ENCODE peak calls at places on chromosomes 13 and 19, in four cellular contexts. E, Q, H and J are unnamed samples.

GRCh38 chr19:38307597-38307996 is 3.5 kb downstream of the C19orf33 start:
- DNase-seq in E (no peak), Q (no peak), H (no peak), J (no peak)

GRCh38 chr19:40217027-40217810 is 965 bp downstream of the TTC9B start:
- DNase-seq in E (no peak), Q (peak), H (peak), J (peak)

GRCh38 chr19:16435999-16436650 is 35.6 kb downstream of the EPS15L1 start:
- DNase-seq in E (no peak), Q (no peak), H (peak), J (no peak)

GRCh38 chr13:50994651-50995050 is 85.1 kb downstream of the RNASEH2B start:
- DNase-seq in E (no peak), Q (no peak), H (no peak), J (no peak)

GRCh38 chr19:1045247-1045603 is 5.3 kb downstream of the ABCA7 start:
- DNase-seq in E (no peak), Q (peak), H (peak), J (peak)

GRCh38 chr13:40082644-40083043 is 427.2 kb downstream of the COG6 start:
- DNase-seq in E (no peak), Q (no peak), H (no peak), J (no peak)

GRCh38 chr19:19597809-19598306 is 20.6 kb downstream of the PBX4 start:
- DNase-seq in E (peak), Q (no peak), H (peak), J (no peak)

GRCh38 chr19:6720369-6721112 is at the start of gene C3:
- DNase-seq in E (no peak), Q (no peak), H (peak), J (no peak)

GRCh38 chr13:110924639-110924934 is 9.7 kb upstream of the ANKRD10 start:
- DNase-seq in E (no peak), Q (no peak), H (no peak), J (no peak)

GRCh38 chr19:28330831-28331230 is 882.1 kb downstream of the UQCRFS1 start:
- DNase-seq in E (no peak), Q (no peak), H (no peak), J (no peak)

GRCh38 chr13:29763426-29764180 is 86.8 kb downstream of the UBL3 start:
- DNase-seq in E (no peak), Q (no peak), H (no peak), J (no peak)

GRCh38 chr13:71515639-71516038 is 351.4 kb downstream of the DACH1 start:
- DNase-seq in E (no peak), Q (no peak), H (no peak), J (no peak)

GRCh38 chr13:72868229-72868628 is 86.3 kb downstream of the PIBF1 start:
- DNase-seq in E (no peak), Q (no peak), H (no peak), J (no peak)

GRCh38 chr19:48556163-48556562 is 4.2 kb downstream of the SULT2B1 start:
- DNase-seq in E (no peak), Q (no peak), H (no peak), J (no peak)

GRCh38 chr13:50284540-50284939 is 269.3 kb downstream of the KCNRG start:
- DNase-seq in E (no peak), Q (no peak), H (no peak), J (no peak)

GRCh38 chr19:42206871-42207755 is 10.4 kb downstream of the DEDD2 start:
- DNase-seq in E (no peak), Q (no peak), H (peak), J (no peak)

GRCh38 chr19:30551271-30551670 is 179.1 kb downstream of the ZNF536 start:
- DNase-seq in E (no peak), Q (no peak), H (no peak), J (no peak)

GRCh38 chr13:99496322-99497142 is 4.7 kb upstream of the TM9SF2 start:
- DNase-seq in E (peak), Q (no peak), H (peak), J (no peak)

GRCh38 chr19:45217193-45217956 is 27.8 kb downstream of the EXOC3L2 start:
- DNase-seq in E (no peak), Q (peak), H (no peak), J (peak)

GRCh38 chr19:409515-410242 is 732 bp upstream of the C2CD4C start:
- DNase-seq in E (no peak), Q (no peak), H (no peak), J (peak)

DNA sequence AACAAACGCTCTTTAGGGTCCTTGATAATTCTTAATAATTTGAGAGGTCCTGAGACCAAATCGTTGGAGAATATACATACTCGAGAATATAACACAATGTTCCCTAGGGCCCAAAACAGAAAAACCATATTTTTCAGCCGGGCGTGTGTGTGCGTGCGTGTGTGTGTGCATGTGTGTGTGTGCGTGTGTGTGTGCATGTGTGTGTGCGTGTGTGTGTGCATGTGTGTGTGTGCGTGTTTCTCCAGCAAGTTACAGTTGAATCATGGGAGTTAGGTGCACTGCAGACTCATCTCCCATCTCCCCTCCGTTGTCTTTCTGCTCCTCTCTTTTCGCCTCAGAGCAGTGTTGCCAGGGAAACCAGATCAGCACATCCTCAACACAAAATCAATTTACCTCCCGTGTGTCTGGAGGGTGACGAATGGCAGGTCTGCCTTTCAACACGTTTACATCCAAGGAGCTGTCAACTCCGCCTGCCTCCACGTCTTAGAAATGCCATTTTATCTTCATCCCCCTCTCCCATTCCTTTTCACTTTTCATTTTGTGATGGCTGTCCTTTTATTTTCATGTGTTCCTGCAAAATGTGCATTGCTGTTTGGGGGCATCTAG is 8.3 kb upstream of the PNMA8B start:
- DNase-seq in E (no peak), Q (no peak), H (no peak), J (peak)
- TF ChIP-seq USF1 in E (no peak), Q (no peak), H (no peak), J (no peak)

DNA sequence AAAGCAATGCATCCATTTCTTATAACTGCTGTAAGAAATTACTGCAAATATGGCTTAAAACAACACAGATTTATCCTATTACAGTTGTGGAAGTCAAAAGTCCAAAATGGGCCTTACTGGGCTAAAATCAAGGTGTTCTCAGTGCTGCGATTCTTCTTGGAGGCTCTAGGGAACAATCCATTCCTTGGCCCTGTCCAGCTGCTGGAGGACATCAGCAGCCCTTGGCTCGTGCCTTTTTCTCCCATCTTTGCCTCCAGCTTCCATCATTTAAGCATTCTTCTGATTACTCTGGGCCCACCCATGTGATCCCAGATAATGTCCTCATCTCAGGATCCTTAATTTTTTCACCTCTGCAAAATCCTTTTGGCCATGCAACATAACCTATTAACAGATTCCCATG is 607.1 kb downstream of the DCT start:
- DNase-seq in E (no peak), Q (no peak), H (no peak), J (no peak)
- TF ChIP-seq USF1 in E (no peak), Q (no peak), H (no peak), J (no peak)

DNA sequence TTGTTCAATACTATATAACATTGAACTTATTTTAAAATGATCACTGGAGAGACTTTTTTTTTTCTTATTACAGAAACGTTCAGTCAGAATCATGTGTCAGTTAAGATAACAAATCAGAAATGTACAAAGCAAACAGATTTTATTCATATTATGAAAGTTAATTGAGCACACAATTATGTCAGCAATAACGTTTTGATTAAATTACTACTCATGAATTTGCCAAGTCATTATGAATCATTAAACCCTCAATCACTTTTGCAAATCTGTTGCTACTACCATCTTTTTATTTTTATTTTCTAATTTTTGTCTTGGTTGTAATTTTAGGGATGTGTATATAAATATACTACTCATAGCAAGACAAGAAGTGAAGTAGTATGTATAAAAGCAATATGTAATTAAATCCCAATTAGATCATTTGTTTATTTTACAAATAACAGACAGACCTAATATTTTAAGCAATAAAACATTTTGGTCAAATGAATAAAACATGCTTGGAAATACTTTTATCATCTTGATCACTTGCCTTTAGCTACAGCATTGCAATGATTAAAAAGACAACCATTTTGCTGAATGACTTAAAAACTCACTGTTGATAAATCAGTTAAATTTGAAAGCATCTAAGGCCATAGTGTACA is 893.4 kb upstream of the MIR17HG start:
- DNase-seq in E (no peak), Q (no peak), H (no peak), J (no peak)
- TF ChIP-seq USF1 in E (no peak), Q (no peak), H (no peak), J (no peak)

GRCh38 chr13:48976677-48977625 is 1.2 kb downstream of the FNDC3A start:
- DNase-seq in E (no peak), Q (no peak), H (peak), J (no peak)

GRCh38 chr13:48983331-48983730 is 7.6 kb downstream of the FNDC3A start:
- DNase-seq in E (no peak), Q (no peak), H (no peak), J (no peak)

GRCh38 chr13:48978942-48979601 is 3.4 kb downstream of the FNDC3A start:
- DNase-seq in E (no peak), Q (no peak), H (peak), J (no peak)

GRCh38 chr13:48977973-48978372 is 2.3 kb downstream of the FNDC3A start:
- DNase-seq in E (no peak), Q (no peak), H (no peak), J (no peak)

GRCh38 chr13:48979892-48980291 is 4.2 kb downstream of the FNDC3A start:
- DNase-seq in E (no peak), Q (no peak), H (no peak), J (no peak)
- TF ChIP-seq USF1 in E (no peak), Q (no peak), H (no peak), J (no peak)

DNA sequence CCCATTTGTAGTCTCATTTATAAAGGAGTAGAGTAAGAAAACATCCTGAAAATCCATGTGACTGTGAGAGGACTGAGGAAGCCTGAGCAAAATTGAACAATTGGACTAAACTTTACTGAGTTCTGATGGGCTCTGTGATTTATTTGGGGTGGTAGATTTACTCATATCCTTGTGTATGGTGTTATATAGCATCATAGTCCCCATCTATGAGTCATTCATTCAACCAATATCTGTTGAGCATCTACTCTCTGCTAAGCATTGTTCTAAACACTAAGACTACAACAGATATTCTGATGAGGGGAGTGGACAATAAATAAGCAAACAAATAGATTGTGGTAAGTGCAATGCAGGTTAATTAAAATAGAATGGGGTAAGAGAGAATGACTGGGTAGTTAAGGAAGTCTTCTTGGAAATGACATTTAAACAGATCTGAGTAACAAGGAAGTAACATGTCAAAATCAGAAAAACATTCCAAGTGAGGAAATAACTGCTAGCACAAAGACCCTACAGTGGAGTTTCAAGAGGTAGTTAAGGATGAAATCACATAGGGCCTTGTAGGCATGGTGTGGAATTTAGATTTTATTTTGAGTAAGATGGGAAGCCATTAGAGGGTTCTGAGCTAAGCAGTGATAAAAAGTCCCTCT is 36.3 kb upstream of the MLNR start:
- DNase-seq in E (no peak), Q (no peak), H (no peak), J (no peak)
- TF ChIP-seq USF1 in E (no peak), Q (no peak), H (no peak), J (no peak)

DNA sequence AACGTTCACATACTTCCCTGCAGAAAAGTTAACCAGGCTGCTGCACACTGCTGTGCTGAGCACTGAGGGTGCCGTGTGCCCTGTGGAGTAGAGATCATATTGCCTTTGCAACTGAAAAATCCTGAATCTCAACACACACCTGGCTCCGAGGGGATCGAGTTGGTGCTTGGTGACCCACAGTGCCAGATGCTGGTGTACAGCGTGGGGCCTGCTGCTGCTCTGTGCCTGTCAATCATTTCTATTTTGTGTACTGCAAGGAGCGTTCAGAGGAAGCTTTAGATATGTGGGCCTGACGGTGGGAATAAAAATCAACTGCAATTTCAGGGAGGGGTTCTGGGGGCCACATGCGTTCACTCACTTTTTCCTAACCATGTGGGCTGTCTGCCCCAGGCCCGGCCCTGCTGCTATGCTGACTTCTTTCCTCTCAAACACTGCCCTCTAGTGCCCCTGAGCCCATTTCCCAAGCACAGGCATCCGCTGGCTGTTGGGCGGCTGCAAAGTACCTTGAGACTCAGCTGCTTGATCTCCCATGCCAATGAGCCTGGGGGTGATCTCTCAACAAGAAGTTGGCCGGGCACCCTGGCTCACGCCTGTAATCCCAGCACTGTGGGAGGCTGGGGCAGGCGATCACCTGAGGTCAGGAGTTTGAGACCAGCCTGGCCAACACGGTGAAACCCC is 9.7 kb upstream of the LENG8 start:
- DNase-seq in E (no peak), Q (peak), H (peak), J (peak)
- TF ChIP-seq USF1 in E (no peak), Q (no peak), H (no peak), J (no peak)

GRCh38 chr13:106471957-106472543 is 63.4 kb downstream of the EFNB2 start:
- DNase-seq in E (no peak), Q (peak), H (peak), J (peak)
- TF ChIP-seq USF1 in E (no peak), Q (no peak), H (no peak), J (no peak)

GRCh38 chr13:75369986-75370385 is 112.0 kb downstream of the TBC1D4 start:
- DNase-seq in E (no peak), Q (no peak), H (no peak), J (no peak)

GRCh38 chr13:75373988-75374387 is 108.0 kb downstream of the TBC1D4 start:
- DNase-seq in E (no peak), Q (no peak), H (no peak), J (no peak)

GRCh38 chr13:75371223-75371622 is 110.7 kb downstream of the TBC1D4 start:
- DNase-seq in E (no peak), Q (no peak), H (no peak), J (no peak)

GRCh38 chr13:75372923-75373841 is 108.8 kb downstream of the TBC1D4 start:
- DNase-seq in E (no peak), Q (no peak), H (peak), J (no peak)

DNA sequence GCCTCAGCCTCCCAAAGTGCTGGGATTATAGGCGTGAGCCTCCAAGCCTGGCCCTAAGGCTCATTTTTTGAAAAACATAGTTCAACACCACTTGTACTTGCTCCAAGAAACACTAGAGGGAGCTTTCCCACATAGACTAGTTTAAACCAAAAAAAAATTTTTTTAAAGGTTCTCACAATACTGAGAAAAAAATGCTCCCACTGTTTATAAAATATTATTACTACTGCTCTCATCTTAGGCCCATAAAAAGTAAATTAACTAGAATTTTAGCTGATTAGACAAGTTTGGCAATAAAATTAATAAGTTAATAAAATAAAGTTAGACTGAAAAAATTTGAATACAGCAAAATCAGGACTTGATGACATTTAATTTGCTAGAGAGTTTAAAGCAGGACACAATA is 109.5 kb downstream of the TBC1D4 start:
- DNase-seq in E (no peak), Q (no peak), H (peak), J (peak)
- TF ChIP-seq USF1 in E (no peak), Q (no peak), H (no peak), J (no peak)